ENCODE peak calls at places on chromosome 7, in eight cellular contexts. P is PC-3; Z is IMR-90; I is memory B cell; T is stimulated activated CD4-positive, alpha-beta T cell treated with anti-CD3 and anti-CD28 coated beads, Interleukin-1b, Interleukin-23, amount 100 ng/mL, for 48 hours; G is GDM1; F is ovary; R is NCI-H1048. V is an unnamed sample.

GRCh38 chr7:86708334-86708733 is 64.6 kb downstream of the GRM3 start:
- DNase-seq in F (no peak), G (no peak), R (no peak), I (no peak), Z (no peak), P (no peak), T (no peak), V (no peak)

GRCh38 chr7:28418311-28418710 is 6.0 kb downstream of the CREB5 start:
- DNase-seq in R (no peak), F (no peak), I (no peak), P (no peak), G (no peak), T (no peak), Z (peak), V (peak)

GRCh38 chr7:81158189-81158588 is 239.3 kb upstream of the SEMA3C start:
- DNase-seq in P (no peak), Z (no peak), I (no peak), G (no peak), R (no peak), T (no peak), F (no peak), V (no peak)

GRCh38 chr7:100586266-100587025 is at the start of gene FBXO24:
- DNase-seq in F (peak), R (peak), I (peak), P (peak), G (peak), Z (peak), T (peak), V (peak)

GRCh38 chr7:29469306-29469705 is 94.3 kb upstream of the PRR15 start:
- DNase-seq in F (no peak), G (no peak), T (no peak), I (no peak), Z (no peak), R (no peak), P (no peak), V (no peak)

GRCh38 chr7:130008941-130009847 is 42.0 kb downstream of the ZC3HC1 start:
- DNase-seq in G (no peak), T (no peak), F (no peak), P (peak), Z (peak), R (no peak), I (no peak), V (peak)

GRCh38 chr7:96276019-96276418 is 45.9 kb downstream of the SLC25A13 start:
- DNase-seq in Z (no peak), R (no peak), G (no peak), I (no peak), F (no peak), P (no peak), T (no peak), V (no peak)

GRCh38 chr7:151017370-151017952 is 6.8 kb downstream of the ATG9B start:
- DNase-seq in Z (no peak), P (no peak), I (no peak), T (no peak), R (no peak), F (no peak), G (no peak), V (no peak)

GRCh38 chr7:8084772-8085171 is 116.2 kb downstream of the GLCCI1 start:
- DNase-seq in G (no peak), Z (no peak), R (no peak), I (no peak), T (no peak), P (no peak), F (no peak), V (no peak)

GRCh38 chr7:28533731-28534531 is 121.6 kb downstream of the CREB5 start:
- DNase-seq in P (peak), I (no peak), T (no peak), Z (peak), G (no peak), F (peak), R (no peak), V (peak)